ENCODE peak calls at places on chromosome 2, in ten cellular contexts. One of them, this sample, is unnamed. For H3K4me1, the result is how much of the 10 kb centered on the place peaks cover.

GRCh38 chr2:31239842-31240198 is 5.9 kb downstream of the EHD3 start:
- DNase-seq in sigmoid colon: no peak
- DNase-seq in foreskin keratinocyte: no peak
- DNase-seq in fibroblast of lung: peak
- DNase-seq in tibial artery: peak
- DNase-seq in CD8-positive, alpha-beta memory T cell: no peak
- DNase-seq in lower lobe of right lung: no peak
- DNase-seq in GM23248: peak
- DNase-seq in testis: no peak
- DNase-seq in neural progenitor cell: no peak
- DNase-seq in this sample: no peak

GRCh38 chr2:217964658-217965161 is 38.1 kb downstream of the TNS1 start:
- DNase-seq in sigmoid colon: peak
- DNase-seq in foreskin keratinocyte: no peak
- DNase-seq in fibroblast of lung: no peak
- DNase-seq in tibial artery: peak
- DNase-seq in CD8-positive, alpha-beta memory T cell: no peak
- DNase-seq in lower lobe of right lung: peak
- DNase-seq in GM23248: no peak
- DNase-seq in testis: no peak
- DNase-seq in neural progenitor cell: peak
- DNase-seq in this sample: no peak

GRCh38 chr2:177143444-177143843 is 69.2 kb upstream of the HNRNPA3 start:
- DNase-seq in sigmoid colon: peak
- DNase-seq in foreskin keratinocyte: peak
- DNase-seq in fibroblast of lung: peak
- DNase-seq in tibial artery: no peak
- DNase-seq in CD8-positive, alpha-beta memory T cell: no peak
- DNase-seq in lower lobe of right lung: no peak
- DNase-seq in GM23248: peak
- DNase-seq in testis: no peak
- DNase-seq in neural progenitor cell: peak
- DNase-seq in this sample: no peak

GRCh38 chr2:29749843-29750242 is 171.5 kb downstream of the ALK start:
- DNase-seq in sigmoid colon: no peak
- DNase-seq in foreskin keratinocyte: no peak
- DNase-seq in fibroblast of lung: no peak
- DNase-seq in tibial artery: no peak
- DNase-seq in CD8-positive, alpha-beta memory T cell: no peak
- DNase-seq in lower lobe of right lung: no peak
- DNase-seq in GM23248: peak
- DNase-seq in testis: no peak
- DNase-seq in neural progenitor cell: no peak
- DNase-seq in this sample: no peak

GRCh38 chr2:221203846-221204245 is 368.3 kb downstream of the EPHA4 start:
- DNase-seq in sigmoid colon: no peak
- DNase-seq in foreskin keratinocyte: no peak
- DNase-seq in fibroblast of lung: no peak
- DNase-seq in tibial artery: no peak
- DNase-seq in CD8-positive, alpha-beta memory T cell: no peak
- DNase-seq in lower lobe of right lung: no peak
- DNase-seq in GM23248: no peak
- DNase-seq in testis: no peak
- DNase-seq in neural progenitor cell: no peak
- DNase-seq in this sample: no peak

GRCh38 chr2:227657204-227657845 is 9.3 kb upstream of the SCYGR5 start:
- DNase-seq in sigmoid colon: no peak
- DNase-seq in foreskin keratinocyte: no peak
- DNase-seq in fibroblast of lung: peak
- DNase-seq in tibial artery: no peak
- DNase-seq in CD8-positive, alpha-beta memory T cell: no peak
- DNase-seq in lower lobe of right lung: no peak
- DNase-seq in GM23248: no peak
- DNase-seq in testis: no peak
- DNase-seq in neural progenitor cell: no peak
- DNase-seq in this sample: no peak

GRCh38 chr2:241568738-241569137 is 10.2 kb downstream of the BOK start:
- DNase-seq in sigmoid colon: peak
- DNase-seq in foreskin keratinocyte: no peak
- DNase-seq in fibroblast of lung: no peak
- DNase-seq in tibial artery: peak
- DNase-seq in CD8-positive, alpha-beta memory T cell: no peak
- DNase-seq in lower lobe of right lung: no peak
- DNase-seq in GM23248: no peak
- DNase-seq in testis: no peak
- DNase-seq in neural progenitor cell: no peak
- DNase-seq in this sample: no peak

GRCh38 chr2:187654535-187654934 is 100.3 kb upstream of the TFPI start:
- DNase-seq in sigmoid colon: no peak
- DNase-seq in foreskin keratinocyte: no peak
- DNase-seq in fibroblast of lung: no peak
- DNase-seq in tibial artery: no peak
- DNase-seq in CD8-positive, alpha-beta memory T cell: no peak
- DNase-seq in lower lobe of right lung: no peak
- DNase-seq in GM23248: no peak
- DNase-seq in testis: peak
- DNase-seq in neural progenitor cell: no peak
- DNase-seq in this sample: no peak

GRCh38 chr2:172098287-172098649 is 4.4 kb downstream of the DLX2 start:
- DNase-seq in sigmoid colon: no peak
- DNase-seq in foreskin keratinocyte: no peak
- DNase-seq in fibroblast of lung: no peak
- DNase-seq in tibial artery: no peak
- DNase-seq in CD8-positive, alpha-beta memory T cell: no peak
- DNase-seq in lower lobe of right lung: no peak
- DNase-seq in GM23248: peak
- DNase-seq in testis: no peak
- DNase-seq in neural progenitor cell: no peak
- DNase-seq in this sample: no peak

GRCh38 chr2:172100080-172101007 is 2.4 kb downstream of the DLX2 start:
- DNase-seq in sigmoid colon: no peak
- DNase-seq in foreskin keratinocyte: no peak
- DNase-seq in fibroblast of lung: no peak
- DNase-seq in tibial artery: no peak
- DNase-seq in CD8-positive, alpha-beta memory T cell: peak
- DNase-seq in lower lobe of right lung: no peak
- DNase-seq in GM23248: peak
- DNase-seq in testis: no peak
- DNase-seq in neural progenitor cell: peak
- DNase-seq in this sample: peak

GRCh38 chr2:172097557-172098131 is 5.1 kb downstream of the DLX2 start:
- DNase-seq in sigmoid colon: no peak
- DNase-seq in foreskin keratinocyte: peak
- DNase-seq in fibroblast of lung: no peak
- DNase-seq in tibial artery: no peak
- DNase-seq in CD8-positive, alpha-beta memory T cell: no peak
- DNase-seq in lower lobe of right lung: no peak
- DNase-seq in GM23248: peak
- DNase-seq in testis: no peak
- DNase-seq in neural progenitor cell: peak
- DNase-seq in this sample: no peak

GRCh38 chr2:172099472-172100079 is 3.1 kb downstream of the DLX2 start:
- DNase-seq in sigmoid colon: no peak
- DNase-seq in foreskin keratinocyte: no peak
- DNase-seq in fibroblast of lung: no peak
- DNase-seq in tibial artery: no peak
- DNase-seq in CD8-positive, alpha-beta memory T cell: no peak
- DNase-seq in lower lobe of right lung: no peak
- DNase-seq in GM23248: peak
- DNase-seq in testis: no peak
- DNase-seq in neural progenitor cell: no peak
- DNase-seq in this sample: no peak

DNA sequence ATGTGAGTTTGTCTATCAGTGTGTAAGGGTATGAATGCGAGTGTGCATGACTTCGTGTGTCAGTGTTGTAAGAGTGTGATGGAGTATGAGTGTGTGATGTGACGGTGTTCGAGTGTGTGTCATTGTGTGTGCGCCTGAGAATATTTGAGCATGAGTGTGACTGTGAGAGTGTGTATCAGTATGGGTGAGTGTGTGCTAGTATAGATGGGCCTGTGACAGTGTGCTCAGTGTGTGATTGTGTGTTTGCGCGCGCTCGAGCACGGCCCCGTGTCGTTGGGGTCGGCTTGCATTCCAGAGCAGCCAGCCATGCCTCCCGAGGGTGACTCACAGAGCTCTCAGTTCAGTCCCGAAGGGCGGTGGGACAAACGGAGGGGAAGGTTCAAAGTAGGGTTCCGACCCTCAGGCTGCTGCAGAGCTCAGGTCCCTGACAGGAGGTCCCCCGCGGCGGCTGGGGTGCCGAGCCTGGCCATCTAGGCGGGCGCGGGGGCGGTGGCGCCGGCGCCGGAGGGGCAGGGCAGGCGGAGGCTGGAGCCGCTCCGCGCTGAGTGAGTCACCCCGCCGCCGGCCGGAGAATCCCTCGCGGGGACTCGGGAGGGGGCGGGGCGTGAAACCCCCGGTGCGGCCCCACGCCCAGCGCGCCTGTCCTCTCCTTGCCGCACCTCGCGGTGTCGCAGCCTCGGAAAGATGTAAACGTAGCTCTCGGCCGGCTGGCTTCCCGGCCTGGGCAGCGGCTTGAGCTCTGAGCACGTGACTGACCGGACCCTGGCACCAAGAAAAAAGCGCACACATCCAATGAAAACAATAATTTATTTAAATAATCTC is 3.8 kb downstream of the DLX2 start:
- DNase-seq in sigmoid colon: peak
- DNase-seq in foreskin keratinocyte: peak
- DNase-seq in fibroblast of lung: no peak
- DNase-seq in tibial artery: peak
- DNase-seq in CD8-positive, alpha-beta memory T cell: peak
- DNase-seq in lower lobe of right lung: no peak
- DNase-seq in GM23248: peak
- DNase-seq in testis: no peak
- DNase-seq in neural progenitor cell: peak
- DNase-seq in this sample: no peak
- H3K4me1 ChIP-seq in sigmoid colon: half or more
- H3K4me1 ChIP-seq in foreskin keratinocyte: under half
- H3K4me1 ChIP-seq in fibroblast of lung: under half
- H3K4me1 ChIP-seq in tibial artery: half or more
- H3K4me1 ChIP-seq in CD8-positive, alpha-beta memory T cell: half or more
- H3K4me1 ChIP-seq in lower lobe of right lung: half or more
- H3K4me1 ChIP-seq in GM23248: under half
- H3K4me1 ChIP-seq in testis: under half
- H3K4me1 ChIP-seq in neural progenitor cell: half or more
- H3K4me1 ChIP-seq in this sample: half or more

DNA sequence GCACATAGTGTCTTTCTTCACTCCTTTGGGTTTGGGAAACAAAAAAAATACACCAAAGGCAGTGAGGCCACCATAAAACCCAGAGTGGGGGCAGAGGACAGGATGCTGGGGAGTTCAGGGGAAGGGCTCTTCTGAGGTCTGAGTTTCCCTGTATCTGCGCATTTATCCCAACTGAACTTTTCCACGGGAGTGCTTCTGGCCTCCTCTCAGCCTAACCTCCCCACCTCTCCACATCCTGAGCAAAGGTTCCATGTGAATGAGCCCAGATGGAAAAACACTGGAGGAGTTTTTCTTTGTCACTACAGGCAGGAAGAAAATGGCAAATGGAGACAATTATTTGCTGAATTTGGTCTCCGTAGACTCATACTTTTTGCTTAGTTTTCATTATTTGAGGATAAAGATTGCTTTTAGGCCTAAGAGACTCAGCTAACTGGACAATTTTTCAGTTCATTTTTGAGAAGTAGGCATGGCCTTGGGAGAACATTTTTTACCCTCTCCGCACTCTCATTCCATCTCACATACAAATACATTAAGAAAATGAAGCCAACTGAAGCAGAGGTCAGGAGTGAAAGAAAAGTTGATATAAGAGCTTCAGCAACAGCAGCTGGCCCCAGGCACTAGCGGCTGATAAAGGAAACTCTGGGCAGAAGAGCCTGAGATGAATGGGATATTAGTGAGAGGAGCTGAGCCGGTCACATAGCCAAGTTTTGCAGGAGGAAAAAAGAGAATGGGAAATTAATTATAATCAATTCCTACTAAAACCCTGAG is 82.6 kb upstream of the CYP1B1 start:
- DNase-seq in sigmoid colon: no peak
- DNase-seq in foreskin keratinocyte: no peak
- DNase-seq in fibroblast of lung: peak
- DNase-seq in tibial artery: no peak
- DNase-seq in CD8-positive, alpha-beta memory T cell: no peak
- DNase-seq in lower lobe of right lung: no peak
- DNase-seq in GM23248: no peak
- DNase-seq in testis: no peak
- DNase-seq in neural progenitor cell: no peak
- DNase-seq in this sample: no peak
- H3K27ac ChIP-seq in sigmoid colon: no peak
- H3K27ac ChIP-seq in foreskin keratinocyte: no peak
- H3K27ac ChIP-seq in fibroblast of lung: no peak
- H3K27ac ChIP-seq in tibial artery: peak
- H3K27ac ChIP-seq in CD8-positive, alpha-beta memory T cell: no peak
- H3K27ac ChIP-seq in lower lobe of right lung: peak
- H3K27ac ChIP-seq in GM23248: no peak
- H3K27ac ChIP-seq in testis: peak
- H3K27ac ChIP-seq in neural progenitor cell: no peak
- H3K27ac ChIP-seq in this sample: no peak

DNA sequence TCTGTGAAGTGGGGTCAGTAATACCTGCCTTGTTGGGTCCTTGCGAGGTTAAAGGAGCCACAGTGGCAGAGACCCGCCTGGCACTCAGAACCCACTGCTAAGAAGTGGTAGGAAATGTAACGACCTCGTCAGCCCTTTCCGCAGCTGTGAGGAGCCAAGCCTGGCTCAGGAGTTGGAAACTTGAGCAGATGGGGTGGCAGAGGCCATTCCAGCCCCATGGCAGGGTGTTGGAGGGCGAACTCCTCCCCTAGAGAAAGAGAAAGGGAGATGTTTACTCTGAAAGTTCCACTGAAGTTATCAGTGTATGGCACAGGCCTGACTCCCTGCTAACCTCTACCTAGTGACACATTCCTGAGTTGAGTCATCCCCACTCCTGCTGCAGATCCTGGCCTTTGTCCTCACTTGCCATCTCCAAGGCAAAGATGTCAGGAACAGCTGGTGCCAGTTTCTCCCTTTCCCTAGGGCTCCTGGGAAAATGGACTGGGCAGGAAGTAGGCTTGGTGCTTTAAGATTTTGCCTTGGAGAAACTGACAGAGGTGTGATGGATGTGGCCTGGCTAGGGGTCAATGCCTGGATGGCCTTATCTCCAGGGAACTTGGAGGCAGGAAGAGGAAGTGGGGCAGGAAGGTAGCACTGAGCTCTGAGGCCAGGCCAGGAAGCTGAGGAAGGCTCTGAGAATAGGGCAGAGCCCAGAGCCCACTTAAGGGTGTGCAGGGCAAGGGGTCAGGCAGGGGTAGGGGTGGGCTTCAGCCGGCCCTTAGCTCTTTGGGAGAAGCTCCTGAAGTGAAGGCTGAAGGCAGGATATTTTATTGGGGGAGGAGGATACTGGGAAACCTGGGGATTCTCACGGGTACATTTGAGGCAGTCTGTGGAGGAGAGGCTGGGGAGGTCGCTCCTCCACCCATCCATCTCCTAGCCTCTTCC is 888 bp downstream of the VAMP5 start:
- DNase-seq in sigmoid colon: peak
- DNase-seq in foreskin keratinocyte: peak
- DNase-seq in fibroblast of lung: peak
- DNase-seq in tibial artery: no peak
- DNase-seq in CD8-positive, alpha-beta memory T cell: peak
- DNase-seq in lower lobe of right lung: peak
- DNase-seq in GM23248: peak
- DNase-seq in testis: no peak
- DNase-seq in neural progenitor cell: no peak
- DNase-seq in this sample: peak
- H3K4me1 ChIP-seq in sigmoid colon: under half
- H3K4me1 ChIP-seq in foreskin keratinocyte: under half
- H3K4me1 ChIP-seq in fibroblast of lung: under half
- H3K4me1 ChIP-seq in tibial artery: half or more
- H3K4me1 ChIP-seq in CD8-positive, alpha-beta memory T cell: under half
- H3K4me1 ChIP-seq in lower lobe of right lung: half or more
- H3K4me1 ChIP-seq in GM23248: under half
- H3K4me1 ChIP-seq in testis: under half
- H3K4me1 ChIP-seq in neural progenitor cell: under half
- H3K4me1 ChIP-seq in this sample: under half

GRCh38 chr2:236642584-236643291 is 73.1 kb downstream of the ACKR3 start:
- DNase-seq in sigmoid colon: peak
- DNase-seq in foreskin keratinocyte: peak
- DNase-seq in fibroblast of lung: peak
- DNase-seq in tibial artery: peak
- DNase-seq in CD8-positive, alpha-beta memory T cell: no peak
- DNase-seq in lower lobe of right lung: peak
- DNase-seq in GM23248: peak
- DNase-seq in testis: peak
- DNase-seq in neural progenitor cell: no peak
- DNase-seq in this sample: no peak
- H3K27ac ChIP-seq in sigmoid colon: peak
- H3K27ac ChIP-seq in foreskin keratinocyte: peak
- H3K27ac ChIP-seq in fibroblast of lung: peak
- H3K27ac ChIP-seq in tibial artery: peak
- H3K27ac ChIP-seq in CD8-positive, alpha-beta memory T cell: no peak
- H3K27ac ChIP-seq in lower lobe of right lung: peak
- H3K27ac ChIP-seq in GM23248: peak
- H3K27ac ChIP-seq in testis: no peak
- H3K27ac ChIP-seq in neural progenitor cell: no peak
- H3K27ac ChIP-seq in this sample: no peak